ENCODE peak calls at places on chromosomes 11 and 22, in six cellular contexts. L, W, U, D, R and E are unnamed samples.

GRCh38 chr11:7278314-7278917 is 26.7 kb downstream of the SYT9 start:
- DNase-seq in L (peak; percentile 8), W (peak; percentile 34), U (peak; percentile 41), D (peak; percentile 46), R (no peak), E (peak; percentile 40)

GRCh38 chr11:127226376-127226775 is 225.8 kb upstream of the KIRREL3 start:
- DNase-seq in L (no peak), W (no peak), U (no peak), D (no peak), R (no peak), E (no peak)

GRCh38 chr11:15933896-15934625 is 422.3 kb downstream of the SOX6 start:
- DNase-seq in L (no peak), W (peak; percentile 58), U (no peak), D (no peak), R (no peak), E (peak; percentile 71)

GRCh38 chr22:33180371-33180770 is 122.2 kb upstream of the SYN3 start:
- DNase-seq in L (no peak), W (no peak), U (no peak), D (no peak), R (no peak), E (no peak)

GRCh38 chr11:2919837-2920236 is 9.4 kb downstream of the PHLDA2 start:
- DNase-seq in L (no peak), W (no peak), U (no peak), D (no peak), R (no peak), E (no peak)

GRCh38 chr11:60942970-60943565 is 8.9 kb downstream of the SLC15A3 start:
- DNase-seq in L (peak; percentile 90), W (no peak), U (no peak), D (no peak), R (no peak), E (peak; percentile 26)

GRCh38 chr11:25587496-25587895 is 744.4 kb upstream of the ANO3 start:
- DNase-seq in L (no peak), W (no peak), U (no peak), D (no peak), R (no peak), E (no peak)

GRCh38 chr11:125274309-125274708 is 109.8 kb downstream of the PKNOX2 start:
- DNase-seq in L (no peak), W (no peak), U (no peak), D (no peak), R (no peak), E (no peak)

GRCh38 chr22:36911887-36912661 is 1.4 kb upstream of the CSF2RB start:
- DNase-seq in L (no peak), W (no peak), U (peak; percentile 57), D (no peak), R (no peak), E (peak; percentile 30)

GRCh38 chr11:19201737-19202605 is at the start of gene CSRP3:
- DNase-seq in L (no peak), W (peak; percentile 31), U (peak; percentile 27), D (peak; percentile 28), R (no peak), E (no peak)

GRCh38 chr22:23836692-23837495 is 1.9 kb downstream of the DERL3 start:
- DNase-seq in L (no peak), W (no peak), U (no peak), D (no peak), R (no peak), E (no peak)

GRCh38 chr22:30226192-30226832 is 20.2 kb downstream of the LIF start:
- DNase-seq in L (no peak), W (peak; percentile 56), U (peak; percentile 49), D (no peak), R (no peak), E (peak; percentile 68)

GRCh38 chr11:1508491-1508891 is 21.9 kb upstream of the MOB2 start:
- DNase-seq in L (no peak), W (no peak), U (no peak), D (no peak), R (no peak), E (no peak)

GRCh38 chr11:58900479-58901420 is 38.5 kb upstream of the GLYATL1 start:
- DNase-seq in L (no peak), W (peak; percentile 73), U (peak; percentile 73), D (peak; percentile 69), R (no peak), E (peak; percentile 78)

GRCh38 chr11:117045956-117046355 is 52.3 kb downstream of the SIK3 start:
- DNase-seq in L (no peak), W (no peak), U (no peak), D (no peak), R (no peak), E (no peak)

GRCh38 chr11:37449146-37449545 is 851.1 kb upstream of the RAG2 start:
- DNase-seq in L (peak; percentile 1), W (peak; percentile 68), U (peak; percentile 62), D (peak; percentile 23), R (no peak), E (peak; percentile 49)

GRCh38 chr11:46570790-46571398 is 22.9 kb downstream of the AMBRA1 start:
- DNase-seq in L (no peak), W (no peak), U (no peak), D (no peak), R (no peak), E (no peak)

GRCh38 chr11:16086229-16086628 is 270.1 kb downstream of the SOX6 start:
- DNase-seq in L (no peak), W (no peak), U (no peak), D (no peak), R (no peak), E (peak; percentile 45)

GRCh38 chr22:24156146-24156914 is 25.0 kb upstream of the SUSD2 start:
- DNase-seq in L (no peak), W (peak; percentile 52), U (peak; percentile 64), D (peak; percentile 75), R (peak; percentile 65), E (peak; percentile 23)

GRCh38 chr11:556175-556699 is 4.3 kb downstream of the LMNTD2 start:
- DNase-seq in L (no peak), W (no peak), U (peak; percentile 25), D (no peak), R (no peak), E (no peak)

GRCh38 chr11:95142431-95142830 is 52.8 kb downstream of the ENDOD1 start:
- DNase-seq in L (no peak), W (no peak), U (no peak), D (no peak), R (no peak), E (no peak)

GRCh38 chr22:33472462-33473344 is 414.5 kb upstream of the SYN3 start:
- DNase-seq in L (no peak), W (peak; percentile 47), U (peak; percentile 56), D (no peak), R (no peak), E (peak; percentile 29)

GRCh38 chr22:17241571-17242310 is 22.5 kb upstream of the ADA2 start:
- DNase-seq in L (no peak), W (no peak), U (no peak), D (no peak), R (no peak), E (no peak)

GRCh38 chr22:22866381-22867111 is 21.1 kb upstream of the IGLL5 start:
- DNase-seq in L (no peak), W (no peak), U (no peak), D (no peak), R (no peak), E (no peak)

GRCh38 chr22:36467042-36467810 is 14.2 kb downstream of the TXN2 start:
- DNase-seq in L (no peak), W (peak; percentile 86), U (peak; percentile 88), D (peak; percentile 78), R (no peak), E (peak; percentile 94)

GRCh38 chr11:45180888-45181594 is 34.6 kb downstream of the PRDM11 start:
- DNase-seq in L (no peak), W (peak; percentile 41), U (peak; percentile 72), D (peak; percentile 93), R (no peak), E (peak; percentile 65)

GRCh38 chr11:73226297-73227006 is 8.4 kb downstream of the P2RY2 start:
- DNase-seq in L (no peak), W (no peak), U (no peak), D (no peak), R (no peak), E (no peak)

GRCh38 chr22:37400719-37401118 is 26.6 kb downstream of the ELFN2 start:
- DNase-seq in L (no peak), W (no peak), U (no peak), D (no peak), R (no peak), E (no peak)

GRCh38 chr22:39396797-39397195 is 2.8 kb upstream of the TAB1 start:
- DNase-seq in L (no peak), W (no peak), U (no peak), D (no peak), R (no peak), E (no peak)

GRCh38 chr22:50542416-50542927 is 3.2 kb upstream of the KLHDC7B start:
- DNase-seq in L (no peak), W (no peak), U (no peak), D (no peak), R (no peak), E (no peak)

GRCh38 chr11:40293655-40294342 is 1165.7 kb downstream of the LRRC4C start:
- DNase-seq in L (peak; percentile 86), W (peak; percentile 92), U (peak; percentile 87), D (peak; percentile 86), R (no peak), E (peak; percentile 96)

GRCh38 chr11:115919341-115920086 is 415.3 kb upstream of the CADM1 start:
- DNase-seq in L (peak; percentile 20), W (peak; percentile 79), U (no peak), D (peak; percentile 28), R (no peak), E (peak; percentile 72)

GRCh38 chr11:112637046-112637445 is 324.2 kb upstream of the NCAM1 start:
- DNase-seq in L (no peak), W (no peak), U (no peak), D (no peak), R (no peak), E (no peak)

GRCh38 chr11:75815345-75815983 is 454 bp downstream of the UVRAG start:
- DNase-seq in L (no peak), W (peak; percentile 29), U (peak; percentile 48), D (no peak), R (no peak), E (peak; percentile 24)

GRCh38 chr11:117523680-117524079 is 196.0 kb downstream of the CEP164 start:
- DNase-seq in L (no peak), W (peak; percentile 58), U (peak; percentile 70), D (peak; percentile 70), R (no peak), E (peak; percentile 54)

GRCh38 chr22:35269630-35270029 is 12.3 kb downstream of the HMGXB4 start:
- DNase-seq in L (no peak), W (no peak), U (no peak), D (no peak), R (no peak), E (no peak)